ENCODE peak calls at places on chromosomes 3 and 15, in eight cellular contexts. L, N, R, D, H, Y, U and E are unnamed samples.

GRCh38 chr15:59817834-59818233 is 128.7 kb upstream of the BNIP2 start:
- DNase-seq in L (no peak), N (no peak), R (no peak), D (no peak), H (no peak), Y (no peak), U (no peak), E (no peak)

GRCh38 chr3:13631256-13631655 is 82.3 kb downstream of the FBLN2 start:
- DNase-seq in L (no peak), N (no peak), R (no peak), D (no peak), H (no peak), Y (no peak), U (no peak), E (no peak)

GRCh38 chr3:52248816-52249547 is 3.4 kb downstream of the PPM1M start:
- DNase-seq in L (no peak), N (peak), R (no peak), D (no peak), H (no peak), Y (no peak), U (peak), E (no peak)

GRCh38 chr15:90807074-90807646 is 61.2 kb upstream of the FURIN start:
- DNase-seq in L (no peak), N (no peak), R (no peak), D (no peak), H (no peak), Y (no peak), U (no peak), E (no peak)

GRCh38 chr15:40873625-40874561 is at the start of gene RHOV:
- DNase-seq in L (no peak), N (peak), R (peak), D (peak), H (no peak), Y (peak), U (peak), E (peak)

GRCh38 chr15:51137024-51137423 is 42.3 kb upstream of the TNFAIP8L3 start:
- DNase-seq in L (no peak), N (no peak), R (no peak), D (no peak), H (no peak), Y (no peak), U (no peak), E (no peak)

GRCh38 chr3:16148213-16148612 is 26.3 kb upstream of the GALNT15 start:
- DNase-seq in L (no peak), N (no peak), R (no peak), D (no peak), H (no peak), Y (no peak), U (no peak), E (no peak)

GRCh38 chr3:53796161-53796560 is 50.1 kb downstream of the CHDH start:
- DNase-seq in L (no peak), N (no peak), R (no peak), D (no peak), H (no peak), Y (no peak), U (peak), E (peak)

GRCh38 chr15:47184003-47184404 is 533.3 kb upstream of the SEMA6D start:
- DNase-seq in L (no peak), N (peak), R (no peak), D (no peak), H (no peak), Y (peak), U (peak), E (no peak)

GRCh38 chr3:38805765-38806386 is 10.1 kb downstream of the SCN10A start:
- DNase-seq in L (no peak), N (peak), R (no peak), D (no peak), H (no peak), Y (peak), U (peak), E (no peak)

GRCh38 chr3:195522254-195523023 is 20.7 kb downstream of the PPP1R2 start:
- DNase-seq in L (no peak), N (peak), R (no peak), D (no peak), H (no peak), Y (no peak), U (no peak), E (no peak)

GRCh38 chr15:51935466-51936118 is 36.0 kb downstream of the LEO1 start:
- DNase-seq in L (no peak), N (no peak), R (no peak), D (no peak), H (no peak), Y (no peak), U (no peak), E (no peak)

GRCh38 chr15:62503451-62503850 is 338.4 kb upstream of the C2CD4B start:
- DNase-seq in L (no peak), N (no peak), R (no peak), D (no peak), H (no peak), Y (no peak), U (no peak), E (no peak)

GRCh38 chr15:71748327-71748726 is 62.0 kb upstream of the NR2E3 start:
- DNase-seq in L (no peak), N (no peak), R (no peak), D (no peak), H (no peak), Y (no peak), U (no peak), E (no peak)

GRCh38 chr15:99536422-99537033 is 29.3 kb upstream of the MEF2A start:
- DNase-seq in L (no peak), N (no peak), R (no peak), D (no peak), H (no peak), Y (no peak), U (peak), E (no peak)

GRCh38 chr3:9808345-9809037 is 1.6 kb upstream of the TTLL3 start:
- DNase-seq in L (no peak), N (peak), R (no peak), D (peak), H (no peak), Y (peak), U (peak), E (peak)

GRCh38 chr3:188946351-188946750 is 225.4 kb upstream of the TPRG1 start:
- DNase-seq in L (no peak), N (no peak), R (no peak), D (no peak), H (no peak), Y (no peak), U (no peak), E (no peak)

GRCh38 chr3:115052906-115053305 is 94.2 kb downstream of the ZBTB20 start:
- DNase-seq in L (no peak), N (no peak), R (no peak), D (no peak), H (no peak), Y (no peak), U (no peak), E (no peak)

GRCh38 chr3:82475306-82475705 is 713.9 kb upstream of the GBE1 start:
- DNase-seq in L (no peak), N (no peak), R (no peak), D (no peak), H (no peak), Y (no peak), U (no peak), E (no peak)